ENCODE peak calls at places on chromosome 18, in five cellular contexts. Z is CD8-positive, alpha-beta T cell; E is ovary; V is fibroblast of lung; O is heart right ventricle. M is an unnamed sample.

GRCh38 chr18:62365420-62365819 is 40.3 kb downstream of the TNFRSF11A start:
- DNase-seq in E (no peak), V (no peak), O (no peak), Z (no peak), M (peak; percentile 58)

GRCh38 chr18:67475673-67476072 is 40.8 kb downstream of the DSEL start:
- DNase-seq in V (peak; percentile 64), E (no peak), O (no peak), Z (no peak), M (no peak)

GRCh38 chr18:4582677-4583076 is 127.6 kb upstream of the DLGAP1 start:
- DNase-seq in V (no peak), O (no peak), Z (no peak), E (no peak), M (no peak)

GRCh38 chr18:61870151-61870550 is 22.7 kb downstream of the RNF152 start:
- DNase-seq in E (no peak), Z (no peak), V (peak; percentile 63), O (no peak), M (no peak)

GRCh38 chr18:44033144-44033543 is 647.5 kb upstream of the SETBP1 start:
- DNase-seq in Z (no peak), O (no peak), E (no peak), V (no peak), M (no peak)

GRCh38 chr18:68817584-68817983 is 19.7 kb downstream of the CCDC102B start:
- DNase-seq in E (no peak), V (peak; percentile 56), O (no peak), Z (no peak), M (no peak)

GRCh38 chr18:63887424-63887823 is at the start of gene SERPINB2:
- DNase-seq in V (no peak), O (no peak), Z (no peak), E (no peak), M (no peak)

GRCh38 chr18:68034293-68034692 is 517.8 kb upstream of the DSEL start:
- DNase-seq in O (no peak), Z (no peak), V (peak; percentile 12), E (no peak), M (no peak)

GRCh38 chr18:13252696-13253410 is 34.3 kb downstream of the LDLRAD4 start:
- DNase-seq in E (no peak), O (no peak), Z (no peak), V (no peak), M (no peak)

GRCh38 chr18:48396561-48396960 is 12.6 kb downstream of the ZBTB7C start:
- DNase-seq in Z (no peak), V (no peak), E (no peak), O (no peak), M (no peak)
- H3K4me1 ChIP-seq in Z (no peaks in the 10 kb centered on the region), V (no peaks in the 10 kb centered on the region), E (peaks cover 2% of the 10 kb centered on the region), O (no peaks in the 10 kb centered on the region), M (no peaks in the 10 kb centered on the region)

GRCh38 chr18:78767648-78768071 is 212.0 kb upstream of the SALL3 start:
- DNase-seq in Z (no peak), O (no peak), V (no peak), E (no peak), M (no peak)
- H3K4me3 ChIP-seq in Z (no peak overlapping the region), O (no peak overlapping the region), V (no peak overlapping the region), E (no peak overlapping the region), M (no peak overlapping the region)

GRCh38 chr18:23994361-23994902 is 20.1 kb upstream of the TTC39C start:
- DNase-seq in O (no peak), E (peak; percentile 44), V (peak; percentile 88), Z (peak; percentile 47), M (peak; percentile 59)
- H3K27ac ChIP-seq in O (no peak overlapping the region), E (no peak overlapping the region), V (peak overlapping the region; percentile 53), Z (no peak overlapping the region), M (peak overlapping the region; percentile 93)

DNA sequence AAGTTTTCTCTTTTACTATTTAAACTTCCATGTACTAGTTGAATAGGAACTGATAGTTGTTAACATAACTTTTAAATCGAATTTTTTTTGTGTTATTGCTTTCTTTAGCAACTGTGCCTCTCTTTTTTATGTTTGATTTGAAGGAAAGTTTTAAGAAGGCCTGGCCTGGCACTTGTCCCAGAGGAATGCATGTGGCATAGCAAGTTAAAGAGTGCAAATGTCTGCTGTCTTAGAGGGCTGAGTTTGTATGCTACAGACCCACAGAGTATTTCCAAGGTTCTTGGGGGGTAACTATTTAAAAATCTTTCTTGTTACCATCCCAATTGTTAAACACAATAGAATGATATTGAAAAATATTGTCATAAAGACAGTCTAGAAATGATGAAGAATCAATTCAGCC is 47.0 kb downstream of the MTCL1 start:
- DNase-seq in Z (no peak), V (peak; percentile 61), E (no peak), O (no peak), M (no peak)
- H3K4me1 ChIP-seq in Z (peaks cover 26% of the 10 kb centered on the region), V (peaks cover 24% of the 10 kb centered on the region), E (peaks cover 3% of the 10 kb centered on the region), O (peaks cover 5% of the 10 kb centered on the region), M (peaks cover 24% of the 10 kb centered on the region)